ENCODE peak calls at places on chromosome 20, in five cellular contexts. One of them, this sample, is unnamed.

GRCh38 chr20:63641146-63641791 is 12.0 kb downstream of the STMN3 start:
- DNase-seq in HepG2: no peak
- DNase-seq in HCT116: no peak
- DNase-seq in H1: no peak
- DNase-seq in K562: no peak
- DNase-seq in this sample: no peak

GRCh38 chr20:17503501-17504325 is 27.5 kb downstream of the BFSP1 start:
- DNase-seq in K562: no peak
- DNase-seq in H1: no peak
- DNase-seq in HepG2: no peak
- DNase-seq in HCT116: no peak
- DNase-seq in this sample: no peak

GRCh38 chr20:40511478-40511877 is 177.6 kb downstream of the MAFB start:
- DNase-seq in HepG2: no peak
- DNase-seq in HCT116: no peak
- DNase-seq in K562: no peak
- DNase-seq in H1: no peak
- DNase-seq in this sample: no peak

GRCh38 chr20:61877776-61878477 is 187.8 kb downstream of the TAF4 start:
- DNase-seq in HepG2: no peak
- DNase-seq in H1: no peak
- DNase-seq in HCT116: no peak
- DNase-seq in K562: no peak
- DNase-seq in this sample: no peak

GRCh38 chr20:21512634-21513180 is 1.2 kb downstream of the NKX2-2 start:
- DNase-seq in H1: no peak
- DNase-seq in K562: no peak
- DNase-seq in HCT116: no peak
- DNase-seq in HepG2: no peak
- DNase-seq in this sample: no peak

GRCh38 chr20:573414-574296 is 30.1 kb upstream of the CSNK2A1 start:
- DNase-seq in H1: no peak
- DNase-seq in K562: no peak
- DNase-seq in HepG2: no peak
- DNase-seq in HCT116: no peak
- DNase-seq in this sample: no peak

GRCh38 chr20:63293456-63293855 is 470 bp downstream of the COL20A1 start:
- DNase-seq in HCT116: no peak
- DNase-seq in K562: no peak
- DNase-seq in H1: no peak
- DNase-seq in HepG2: no peak
- DNase-seq in this sample: no peak

GRCh38 chr20:58374906-58375760 is 13.9 kb upstream of the VAPB start:
- DNase-seq in HepG2: no peak
- DNase-seq in H1: peak
- DNase-seq in HCT116: no peak
- DNase-seq in K562: no peak
- DNase-seq in this sample: no peak

GRCh38 chr20:53099851-53100250 is 127.7 kb downstream of the TSHZ2 start:
- DNase-seq in HepG2: no peak
- DNase-seq in K562: no peak
- DNase-seq in H1: no peak
- DNase-seq in HCT116: no peak
- DNase-seq in this sample: no peak

GRCh38 chr20:35942243-35942642 is 12.1 kb downstream of the SCAND1 start:
- DNase-seq in H1: no peak
- DNase-seq in HepG2: no peak
- DNase-seq in K562: no peak
- DNase-seq in HCT116: no peak
- DNase-seq in this sample: no peak

GRCh38 chr20:35944189-35944588 is 10.1 kb downstream of the SCAND1 start:
- DNase-seq in K562: no peak
- DNase-seq in HCT116: no peak
- DNase-seq in HepG2: no peak
- DNase-seq in H1: no peak
- DNase-seq in this sample: no peak

GRCh38 chr20:35947907-35948306 is 6.4 kb downstream of the SCAND1 start:
- DNase-seq in HepG2: no peak
- DNase-seq in HCT116: no peak
- DNase-seq in K562: no peak
- DNase-seq in H1: no peak
- DNase-seq in this sample: no peak

GRCh38 chr20:35950093-35950492 is 4.2 kb downstream of the SCAND1 start:
- DNase-seq in H1: no peak
- DNase-seq in HepG2: no peak
- DNase-seq in K562: no peak
- DNase-seq in HCT116: no peak
- DNase-seq in this sample: no peak

DNA sequence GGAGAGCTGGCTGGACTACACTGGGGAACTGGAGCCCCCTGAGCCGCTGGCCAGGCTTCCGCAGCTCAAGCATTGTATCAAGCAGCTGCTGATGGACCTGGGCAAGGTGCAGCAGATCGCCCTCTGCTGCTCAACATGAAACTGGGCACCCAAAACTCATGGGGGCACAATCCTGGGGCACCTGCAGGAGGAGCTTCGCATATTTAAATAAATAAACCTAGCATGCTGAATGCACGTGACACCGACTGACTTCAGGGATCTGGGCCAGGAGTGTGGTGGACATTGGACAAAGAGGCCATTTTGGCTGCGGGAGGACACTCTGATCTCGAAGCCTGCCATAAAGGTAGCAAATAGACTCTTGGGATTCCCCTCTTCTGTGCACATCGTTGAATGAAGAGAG is 6.8 kb downstream of the SCAND1 start:
- DNase-seq in H1: peak
- DNase-seq in K562: peak
- DNase-seq in HCT116: peak
- DNase-seq in HepG2: peak
- DNase-seq in this sample: no peak
- TF ChIP-seq SRF in H1: no peak
- TF ChIP-seq SRF in K562: no peak
- TF ChIP-seq SRF in HCT116: no peak
- TF ChIP-seq SRF in HepG2: no peak
- TF ChIP-seq SRF in this sample: no peak

GRCh38 chr20:9557411-9557810 is 43.0 kb downstream of the LAMP5 start:
- DNase-seq in K562: no peak
- DNase-seq in H1: no peak
- DNase-seq in HepG2: no peak
- DNase-seq in HCT116: no peak
- DNase-seq in this sample: no peak

GRCh38 chr20:9550283-9550682 is 35.9 kb downstream of the LAMP5 start:
- DNase-seq in HCT116: no peak
- DNase-seq in K562: no peak
- DNase-seq in HepG2: no peak
- DNase-seq in H1: no peak
- DNase-seq in this sample: no peak

GRCh38 chr20:9555781-9556180 is 41.4 kb downstream of the LAMP5 start:
- DNase-seq in K562: no peak
- DNase-seq in HCT116: no peak
- DNase-seq in HepG2: no peak
- DNase-seq in H1: no peak
- DNase-seq in this sample: no peak

GRCh38 chr20:9551808-9552550 is 37.6 kb downstream of the LAMP5 start:
- DNase-seq in H1: no peak
- DNase-seq in K562: no peak
- DNase-seq in HCT116: no peak
- DNase-seq in HepG2: no peak
- DNase-seq in this sample: no peak
- TF ChIP-seq SRF in H1: no peak
- TF ChIP-seq SRF in K562: no peak
- TF ChIP-seq SRF in HCT116: no peak
- TF ChIP-seq SRF in HepG2: no peak
- TF ChIP-seq SRF in this sample: no peak

DNA sequence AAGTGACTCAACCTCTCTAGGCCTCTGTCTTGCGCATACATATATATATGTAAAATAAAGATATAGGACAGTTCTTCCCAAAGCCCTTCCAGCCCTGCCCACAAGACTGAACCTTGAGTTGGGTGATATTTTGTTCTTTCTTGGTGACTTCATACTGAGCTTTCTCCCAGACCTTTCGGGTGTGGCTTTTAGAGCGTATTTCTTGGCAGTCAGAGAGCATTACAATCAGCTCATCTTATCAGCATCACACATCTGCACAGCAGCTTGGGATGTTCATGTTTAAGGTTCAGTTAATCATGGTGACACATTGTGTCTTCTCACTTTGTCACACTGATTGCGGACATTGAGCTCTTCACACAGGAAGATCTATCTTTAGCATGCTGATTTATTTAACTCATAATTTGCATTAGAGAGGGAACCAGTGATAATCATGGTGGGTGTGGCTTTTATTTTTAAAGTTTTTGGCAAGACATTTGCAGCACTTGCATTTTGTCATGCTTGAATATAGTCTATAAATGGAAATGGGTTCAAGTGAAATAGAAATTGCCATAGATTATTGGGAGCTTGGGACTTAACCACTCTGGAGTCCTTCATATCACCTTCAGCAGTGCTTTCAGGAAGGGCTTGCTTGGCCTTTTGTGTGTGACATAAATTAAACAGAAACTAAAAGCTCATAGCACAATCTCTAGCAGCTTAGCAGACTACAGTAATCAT is 8.3 kb downstream of the KIF3B start:
- DNase-seq in H1: no peak
- DNase-seq in HCT116: no peak
- DNase-seq in HepG2: no peak
- DNase-seq in K562: peak
- DNase-seq in this sample: peak
- TF ChIP-seq SRF in H1: no peak
- TF ChIP-seq SRF in HCT116: no peak
- TF ChIP-seq SRF in HepG2: no peak
- TF ChIP-seq SRF in K562: no peak
- TF ChIP-seq SRF in this sample: no peak

DNA sequence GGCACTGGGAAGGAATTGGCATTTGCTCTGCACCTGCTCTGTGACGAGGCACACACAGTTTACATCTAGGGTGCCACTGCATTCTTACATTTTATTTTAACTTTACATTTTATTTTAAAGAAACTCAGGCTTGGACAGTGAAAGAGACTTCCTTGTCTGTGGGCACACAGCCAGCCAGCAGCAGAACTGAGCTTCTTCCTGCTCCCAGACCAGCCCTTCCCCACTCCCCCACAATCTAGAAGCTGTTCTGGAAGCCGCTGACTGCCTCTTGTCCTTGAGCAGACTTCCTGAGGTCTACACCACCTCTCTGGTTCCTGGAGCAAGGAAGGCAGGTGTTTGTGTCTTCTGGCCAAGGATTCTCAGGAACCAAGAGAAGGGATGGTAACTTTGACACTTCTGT is 27.9 kb upstream of the CD93 start:
- DNase-seq in HepG2: no peak
- DNase-seq in HCT116: no peak
- DNase-seq in H1: no peak
- DNase-seq in K562: peak
- DNase-seq in this sample: no peak
- TF ChIP-seq SRF in HepG2: no peak
- TF ChIP-seq SRF in HCT116: no peak
- TF ChIP-seq SRF in H1: no peak
- TF ChIP-seq SRF in K562: no peak
- TF ChIP-seq SRF in this sample: no peak

DNA sequence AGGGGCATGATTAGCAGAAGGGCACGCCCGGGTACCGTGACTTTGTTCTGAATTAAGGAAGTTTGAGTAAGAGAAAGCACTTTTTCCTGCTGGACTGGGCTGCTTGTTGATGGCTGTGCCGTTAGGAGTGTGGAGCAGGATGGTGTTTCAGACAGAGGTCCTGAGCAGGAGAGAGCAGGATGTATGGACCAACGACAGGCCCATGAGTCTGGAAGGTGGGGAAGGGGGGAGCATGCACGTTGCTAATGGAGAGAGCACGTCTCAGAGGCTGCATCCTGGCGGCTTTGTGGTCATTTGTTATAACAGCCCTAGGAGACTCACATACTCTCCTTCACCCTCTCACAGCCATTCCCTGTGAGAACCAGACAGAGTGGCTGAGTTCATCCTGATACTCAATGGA is 56.8 kb downstream of the PHACTR3 start:
- DNase-seq in HCT116: no peak
- DNase-seq in K562: no peak
- DNase-seq in HepG2: no peak
- DNase-seq in H1: no peak
- DNase-seq in this sample: no peak
- TF ChIP-seq SRF in HCT116: no peak
- TF ChIP-seq SRF in K562: no peak
- TF ChIP-seq SRF in HepG2: no peak
- TF ChIP-seq SRF in H1: no peak
- TF ChIP-seq SRF in this sample: no peak

GRCh38 chr20:34475979-34476736 is 40.1 kb upstream of the DYNLRB1 start:
- DNase-seq in K562: no peak
- DNase-seq in HCT116: no peak
- DNase-seq in HepG2: peak
- DNase-seq in H1: no peak
- DNase-seq in this sample: no peak

GRCh38 chr20:34472246-34472925 is 43.8 kb upstream of the DYNLRB1 start:
- DNase-seq in H1: no peak
- DNase-seq in K562: peak
- DNase-seq in HCT116: peak
- DNase-seq in HepG2: no peak
- DNase-seq in this sample: no peak

GRCh38 chr20:34468956-34469355 is 47.3 kb upstream of the DYNLRB1 start:
- DNase-seq in HCT116: no peak
- DNase-seq in HepG2: no peak
- DNase-seq in H1: no peak
- DNase-seq in K562: no peak
- DNase-seq in this sample: no peak

DNA sequence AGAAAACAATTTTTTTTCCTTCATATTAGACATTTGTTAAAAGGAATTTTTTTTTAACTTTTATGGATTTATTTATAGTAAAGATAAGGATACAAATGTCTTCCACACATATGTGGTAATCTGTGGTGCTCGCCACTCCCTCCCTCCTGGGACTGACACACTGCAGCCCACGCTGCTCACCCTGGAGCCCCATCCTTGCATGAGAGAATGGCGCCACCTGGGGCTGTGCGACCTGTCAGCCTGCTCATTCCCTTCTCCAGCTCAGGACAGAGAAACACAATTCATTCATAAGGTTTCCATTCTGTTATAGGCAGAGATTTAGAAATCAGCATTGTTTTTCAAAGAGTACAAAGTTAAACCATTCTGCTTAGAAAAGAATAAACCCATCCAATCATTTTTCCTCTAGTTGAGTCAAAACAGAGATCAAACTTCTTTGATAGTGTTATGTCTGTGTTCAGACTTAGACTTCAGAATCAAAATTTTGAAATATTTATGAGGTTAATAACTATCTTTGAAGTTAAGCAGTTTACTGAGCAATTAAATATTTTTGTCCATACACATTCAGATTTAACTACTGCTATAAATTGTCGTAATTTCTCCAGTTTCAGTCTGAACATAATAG is 42.8 kb upstream of the DYNLRB1 start:
- DNase-seq in H1: peak
- DNase-seq in K562: peak
- DNase-seq in HCT116: peak
- DNase-seq in HepG2: peak
- DNase-seq in this sample: no peak
- TF ChIP-seq SRF in H1: no peak
- TF ChIP-seq SRF in K562: no peak
- TF ChIP-seq SRF in HCT116: no peak
- TF ChIP-seq SRF in HepG2: no peak
- TF ChIP-seq SRF in this sample: no peak

GRCh38 chr20:45972500-45973183 is 639 bp upstream of the ZNF335 start:
- DNase-seq in HCT116: no peak
- DNase-seq in H1: no peak
- DNase-seq in HepG2: no peak
- DNase-seq in K562: peak
- DNase-seq in this sample: no peak
- TF ChIP-seq SRF in HCT116: no peak
- TF ChIP-seq SRF in H1: no peak
- TF ChIP-seq SRF in HepG2: no peak
- TF ChIP-seq SRF in K562: no peak
- TF ChIP-seq SRF in this sample: no peak

GRCh38 chr20:4883051-4883450 is 118.3 kb downstream of the SLC23A2 start:
- DNase-seq in HCT116: no peak
- DNase-seq in HepG2: no peak
- DNase-seq in K562: no peak
- DNase-seq in H1: no peak
- DNase-seq in this sample: no peak
- TF ChIP-seq SRF in HCT116: no peak
- TF ChIP-seq SRF in HepG2: no peak
- TF ChIP-seq SRF in K562: no peak
- TF ChIP-seq SRF in H1: no peak
- TF ChIP-seq SRF in this sample: no peak